ENCODE peak calls at places on chromosomes 11 and 22, in four cellular contexts. One of them, this sample, is unnamed.

GRCh38 chr22:17941501-17942406 is 82.6 kb downstream of the MICAL3 start:
- DNase-seq in heart right ventricle: peak; percentile 43
- DNase-seq in fibroblast of lung: no peak
- DNase-seq in brain microvascular endothelial cell: no peak
- DNase-seq in this sample: no peak

GRCh38 chr11:12841946-12842630 is 167.0 kb upstream of the RASSF10 start:
- DNase-seq in heart right ventricle: no peak
- DNase-seq in brain microvascular endothelial cell: peak; percentile 75
- DNase-seq in fibroblast of lung: peak; percentile 92
- DNase-seq in this sample: no peak

GRCh38 chr22:31327786-31328544 is 18.2 kb downstream of the PATZ1 start:
- DNase-seq in heart right ventricle: no peak
- DNase-seq in fibroblast of lung: no peak
- DNase-seq in brain microvascular endothelial cell: no peak
- DNase-seq in this sample: no peak

GRCh38 chr11:102685311-102685710 is 20.3 kb downstream of the MMP27 start:
- DNase-seq in brain microvascular endothelial cell: no peak
- DNase-seq in heart right ventricle: no peak
- DNase-seq in fibroblast of lung: peak; percentile 23
- DNase-seq in this sample: no peak

GRCh38 chr11:126197277-126197939 is 14.0 kb downstream of the RPUSD4 start:
- DNase-seq in brain microvascular endothelial cell: peak; percentile 32
- DNase-seq in heart right ventricle: no peak
- DNase-seq in fibroblast of lung: peak; percentile 70
- DNase-seq in this sample: no peak

GRCh38 chr11:83566948-83567347 is 280.8 kb upstream of the CCDC90B start:
- DNase-seq in brain microvascular endothelial cell: peak; percentile 41
- DNase-seq in heart right ventricle: no peak
- DNase-seq in fibroblast of lung: peak; percentile 69
- DNase-seq in this sample: no peak

GRCh38 chr11:119975561-119976152 is 162.3 kb downstream of the TRIM29 start:
- DNase-seq in heart right ventricle: peak; percentile 16
- DNase-seq in brain microvascular endothelial cell: no peak
- DNase-seq in fibroblast of lung: no peak
- DNase-seq in this sample: no peak

GRCh38 chr11:491358-491757 is 15.7 kb downstream of the RNH1 start:
- DNase-seq in heart right ventricle: no peak
- DNase-seq in brain microvascular endothelial cell: no peak
- DNase-seq in fibroblast of lung: no peak
- DNase-seq in this sample: no peak

GRCh38 chr11:128772814-128773213 is 78.9 kb downstream of the FLI1 start:
- DNase-seq in heart right ventricle: peak; percentile 42
- DNase-seq in fibroblast of lung: no peak
- DNase-seq in brain microvascular endothelial cell: no peak
- DNase-seq in this sample: peak; percentile 45

GRCh38 chr11:9144828-9145227 is 53.4 kb upstream of the SCUBE2 start:
- DNase-seq in heart right ventricle: no peak
- DNase-seq in fibroblast of lung: peak; percentile 23
- DNase-seq in brain microvascular endothelial cell: no peak
- DNase-seq in this sample: no peak

GRCh38 chr11:31804439-31805036 is 6.6 kb downstream of the PAX6 start:
- DNase-seq in heart right ventricle: no peak
- DNase-seq in fibroblast of lung: peak; percentile 53
- DNase-seq in brain microvascular endothelial cell: no peak
- DNase-seq in this sample: no peak

GRCh38 chr22:25941365-25941960 is 199.5 kb downstream of the MYO18B start:
- DNase-seq in fibroblast of lung: no peak
- DNase-seq in brain microvascular endothelial cell: no peak
- DNase-seq in heart right ventricle: no peak
- DNase-seq in this sample: no peak

GRCh38 chr11:65862191-65862735 is 2.0 kb downstream of the MUS81 start:
- DNase-seq in heart right ventricle: peak; percentile 5
- DNase-seq in fibroblast of lung: no peak
- DNase-seq in brain microvascular endothelial cell: no peak
- DNase-seq in this sample: no peak

GRCh38 chr11:5380740-5381342 is 2.8 kb upstream of the OR51M1 start:
- DNase-seq in fibroblast of lung: peak; percentile 49
- DNase-seq in heart right ventricle: peak; percentile 32
- DNase-seq in brain microvascular endothelial cell: peak; percentile 63
- DNase-seq in this sample: peak; percentile 11

GRCh38 chr22:29306175-29306829 is at the start of gene GAS2L1:
- DNase-seq in brain microvascular endothelial cell: peak; percentile 73
- DNase-seq in fibroblast of lung: peak; percentile 80
- DNase-seq in heart right ventricle: peak; percentile 89
- DNase-seq in this sample: peak; percentile 85

GRCh38 chr11:71977743-71978418 is 20.8 kb upstream of the IL18BP start:
- DNase-seq in fibroblast of lung: peak; percentile 24
- DNase-seq in heart right ventricle: peak; percentile 45
- DNase-seq in brain microvascular endothelial cell: peak; percentile 49
- DNase-seq in this sample: no peak

GRCh38 chr11:78416285-78417174 is 1.1 kb downstream of the GAB2 start:
- DNase-seq in heart right ventricle: peak; percentile 88
- DNase-seq in brain microvascular endothelial cell: peak; percentile 84
- DNase-seq in fibroblast of lung: peak; percentile 80
- DNase-seq in this sample: peak; percentile 86

GRCh38 chr11:350723-351255 is 18.5 kb upstream of the B4GALNT4 start:
- DNase-seq in fibroblast of lung: no peak
- DNase-seq in brain microvascular endothelial cell: no peak
- DNase-seq in heart right ventricle: no peak
- DNase-seq in this sample: no peak

GRCh38 chr22:17980638-17981051 is 43.7 kb downstream of the MICAL3 start:
- DNase-seq in fibroblast of lung: no peak
- DNase-seq in brain microvascular endothelial cell: no peak
- DNase-seq in heart right ventricle: no peak
- DNase-seq in this sample: no peak

GRCh38 chr11:130721736-130722135 is 194.5 kb downstream of the SNX19 start:
- DNase-seq in brain microvascular endothelial cell: peak; percentile 74
- DNase-seq in heart right ventricle: no peak
- DNase-seq in fibroblast of lung: peak; percentile 78
- DNase-seq in this sample: no peak

GRCh38 chr11:93024376-93024775 is 54.9 kb downstream of the MTNR1B start:
- DNase-seq in fibroblast of lung: peak; percentile 32
- DNase-seq in heart right ventricle: no peak
- DNase-seq in brain microvascular endothelial cell: no peak
- DNase-seq in this sample: no peak

GRCh38 chr11:111091341-111091740 is 154.2 kb upstream of the POU2AF2 start:
- DNase-seq in brain microvascular endothelial cell: no peak
- DNase-seq in fibroblast of lung: no peak
- DNase-seq in heart right ventricle: no peak
- DNase-seq in this sample: no peak

GRCh38 chr22:50272103-50272782 is 2.1 kb upstream of the MAPK11 start:
- DNase-seq in heart right ventricle: no peak
- DNase-seq in brain microvascular endothelial cell: no peak
- DNase-seq in fibroblast of lung: peak; percentile 19
- DNase-seq in this sample: no peak

GRCh38 chr11:46308632-46309419 is 31.4 kb downstream of the CREB3L1 start:
- DNase-seq in fibroblast of lung: peak; percentile 55
- DNase-seq in heart right ventricle: peak; percentile 80
- DNase-seq in brain microvascular endothelial cell: peak; percentile 48
- DNase-seq in this sample: no peak

GRCh38 chr22:45572444-45572843 is 69.8 kb downstream of the FBLN1 start:
- DNase-seq in heart right ventricle: no peak
- DNase-seq in brain microvascular endothelial cell: no peak
- DNase-seq in fibroblast of lung: no peak
- DNase-seq in this sample: no peak

GRCh38 chr11:69859275-69859934 is 40.2 kb upstream of the FGF3 start:
- DNase-seq in brain microvascular endothelial cell: no peak
- DNase-seq in heart right ventricle: no peak
- DNase-seq in fibroblast of lung: no peak
- DNase-seq in this sample: no peak

GRCh38 chr11:61870429-61871039 is 20.8 kb downstream of the FADS3 start:
- DNase-seq in fibroblast of lung: no peak
- DNase-seq in heart right ventricle: no peak
- DNase-seq in brain microvascular endothelial cell: no peak
- DNase-seq in this sample: no peak

GRCh38 chr22:45448431-45448830 is 34.9 kb downstream of the RIBC2 start:
- DNase-seq in fibroblast of lung: no peak
- DNase-seq in heart right ventricle: peak; percentile 38
- DNase-seq in brain microvascular endothelial cell: no peak
- DNase-seq in this sample: no peak

GRCh38 chr22:27853404-27853803 is 51.8 kb upstream of the MN1 start:
- DNase-seq in heart right ventricle: no peak
- DNase-seq in brain microvascular endothelial cell: no peak
- DNase-seq in fibroblast of lung: no peak
- DNase-seq in this sample: no peak

GRCh38 chr11:60899021-60899936 is 7.1 kb downstream of the PRPF19 start:
- DNase-seq in heart right ventricle: no peak
- DNase-seq in brain microvascular endothelial cell: peak; percentile 68
- DNase-seq in fibroblast of lung: peak; percentile 54
- DNase-seq in this sample: no peak

GRCh38 chr11:131609317-131609716 is 238.9 kb downstream of the NTM start:
- DNase-seq in brain microvascular endothelial cell: peak; percentile 90
- DNase-seq in fibroblast of lung: peak; percentile 100
- DNase-seq in heart right ventricle: no peak
- DNase-seq in this sample: no peak

GRCh38 chr22:36258750-36259619 is 6.1 kb downstream of the APOL1 start:
- DNase-seq in brain microvascular endothelial cell: no peak
- DNase-seq in heart right ventricle: no peak
- DNase-seq in fibroblast of lung: peak; percentile 53
- DNase-seq in this sample: no peak

GRCh38 chr11:67576742-67577475 is 6.7 kb upstream of the GSTP1 start:
- DNase-seq in heart right ventricle: no peak
- DNase-seq in fibroblast of lung: no peak
- DNase-seq in brain microvascular endothelial cell: no peak
- DNase-seq in this sample: no peak
- TF ChIP-seq CTCF in heart right ventricle: no peak
- TF ChIP-seq CTCF in fibroblast of lung: no peak
- TF ChIP-seq CTCF in brain microvascular endothelial cell: peak; percentile 2
- TF ChIP-seq CTCF in this sample: no peak

GRCh38 chr22:46941958-46942815 is 179.7 kb downstream of the TBC1D22A start:
- DNase-seq in brain microvascular endothelial cell: no peak
- DNase-seq in fibroblast of lung: no peak
- DNase-seq in heart right ventricle: peak; percentile 44
- DNase-seq in this sample: no peak
- H3K27ac ChIP-seq in brain microvascular endothelial cell: no peak overlapping the region
- H3K27ac ChIP-seq in fibroblast of lung: no peak overlapping the region
- H3K27ac ChIP-seq in heart right ventricle: peak overlapping the region; percentile 78
- H3K27ac ChIP-seq in this sample: no peak overlapping the region

DNA sequence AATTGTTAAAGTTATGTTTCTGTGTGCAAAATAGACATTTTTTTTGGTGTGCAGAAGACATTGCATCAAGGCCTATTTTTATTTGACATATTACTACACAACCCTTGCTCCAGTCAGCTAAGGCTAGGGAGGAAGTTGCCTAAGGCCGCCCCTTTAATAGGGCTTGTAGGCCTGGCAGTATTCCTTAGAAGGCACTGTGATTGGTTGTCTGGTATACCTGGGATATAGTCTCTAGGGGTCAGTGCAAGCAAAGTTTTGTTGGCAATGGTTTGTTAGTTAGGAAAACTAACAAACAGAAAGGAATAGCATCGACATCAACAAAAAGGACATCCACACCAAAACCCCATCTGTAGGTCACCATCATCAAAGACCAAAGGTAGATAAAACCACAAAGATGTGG is 16.9 kb downstream of the CCDC15 start:
- DNase-seq in brain microvascular endothelial cell: peak; percentile 6
- DNase-seq in heart right ventricle: no peak
- DNase-seq in fibroblast of lung: peak; percentile 24
- DNase-seq in this sample: no peak
- TF ChIP-seq CTCF in brain microvascular endothelial cell: peak; percentile 24
- TF ChIP-seq CTCF in heart right ventricle: no peak
- TF ChIP-seq CTCF in fibroblast of lung: peak; percentile 7
- TF ChIP-seq CTCF in this sample: no peak

GRCh38 chr22:22856364-22856763 is 31.3 kb upstream of the IGLL5 start:
- DNase-seq in heart right ventricle: no peak
- DNase-seq in brain microvascular endothelial cell: no peak
- DNase-seq in fibroblast of lung: no peak
- DNase-seq in this sample: no peak

GRCh38 chr22:22855617-22856308 is 31.9 kb upstream of the IGLL5 start:
- DNase-seq in brain microvascular endothelial cell: no peak
- DNase-seq in fibroblast of lung: no peak
- DNase-seq in heart right ventricle: no peak
- DNase-seq in this sample: no peak

GRCh38 chr22:22854466-22854865 is 33.1 kb upstream of the IGLL5 start:
- DNase-seq in fibroblast of lung: no peak
- DNase-seq in heart right ventricle: no peak
- DNase-seq in brain microvascular endothelial cell: no peak
- DNase-seq in this sample: no peak

GRCh38 chr22:22853713-22854112 is 33.9 kb upstream of the IGLL5 start:
- DNase-seq in brain microvascular endothelial cell: no peak
- DNase-seq in heart right ventricle: no peak
- DNase-seq in fibroblast of lung: no peak
- DNase-seq in this sample: no peak

GRCh38 chr22:22855085-22855484 is 32.5 kb upstream of the IGLL5 start:
- DNase-seq in fibroblast of lung: no peak
- DNase-seq in heart right ventricle: no peak
- DNase-seq in brain microvascular endothelial cell: no peak
- DNase-seq in this sample: no peak
- H3K27ac ChIP-seq in fibroblast of lung: no peak overlapping the region
- H3K27ac ChIP-seq in heart right ventricle: no peak overlapping the region
- H3K27ac ChIP-seq in brain microvascular endothelial cell: no peak overlapping the region
- H3K27ac ChIP-seq in this sample: no peak overlapping the region

DNA sequence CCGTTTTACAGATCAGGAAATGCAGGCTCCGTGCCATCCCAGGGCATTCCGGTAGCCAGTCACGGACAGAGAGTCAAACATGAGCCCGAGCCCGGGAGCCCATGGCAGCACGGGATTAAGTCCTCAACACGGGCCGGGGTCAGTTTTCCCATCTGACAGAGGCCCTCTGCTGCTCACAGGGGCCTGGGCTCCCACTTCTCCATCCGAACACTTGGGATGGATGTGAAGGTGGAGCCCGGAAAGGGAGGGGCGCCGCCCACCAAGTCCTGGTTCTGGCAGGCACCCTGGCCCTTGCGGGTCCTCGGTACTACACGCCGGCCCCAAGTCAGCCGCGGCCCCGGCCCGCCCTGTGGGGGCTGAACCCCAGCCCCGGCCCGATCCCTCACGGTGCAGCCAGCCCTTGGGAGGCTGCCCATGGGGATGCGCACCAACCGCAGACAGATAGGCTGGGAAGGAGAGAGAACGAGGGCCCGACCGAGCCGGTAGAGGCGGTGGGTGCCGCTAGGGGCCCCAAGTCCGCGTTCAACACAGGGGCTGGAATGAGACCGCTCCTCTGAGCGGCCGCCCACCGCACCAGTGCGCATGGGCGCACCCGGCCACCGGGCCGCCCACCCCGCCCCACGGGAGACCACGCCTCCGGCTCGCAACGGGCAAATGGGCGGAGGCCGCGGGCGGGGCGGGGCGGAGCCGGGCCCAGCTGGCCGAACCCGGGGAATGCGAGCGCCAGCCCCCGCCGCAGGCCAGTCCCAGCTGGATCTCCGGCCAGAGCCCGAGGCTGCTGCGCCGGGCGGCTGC is at the start of gene CAPN5:
- DNase-seq in brain microvascular endothelial cell: peak; percentile 89
- DNase-seq in heart right ventricle: peak; percentile 92
- DNase-seq in fibroblast of lung: peak; percentile 90
- DNase-seq in this sample: peak; percentile 94
- TF ChIP-seq CTCF in brain microvascular endothelial cell: peak; percentile 61
- TF ChIP-seq CTCF in heart right ventricle: peak; percentile 32
- TF ChIP-seq CTCF in fibroblast of lung: peak; percentile 11
- TF ChIP-seq CTCF in this sample: no peak

GRCh38 chr11:73072935-73073481 is 69.1 kb downstream of the FCHSD2 start:
- DNase-seq in brain microvascular endothelial cell: no peak
- DNase-seq in heart right ventricle: no peak
- DNase-seq in fibroblast of lung: peak; percentile 15
- DNase-seq in this sample: no peak
- H3K27ac ChIP-seq in brain microvascular endothelial cell: no peak overlapping the region
- H3K27ac ChIP-seq in heart right ventricle: peak overlapping the region; percentile 37
- H3K27ac ChIP-seq in fibroblast of lung: no peak overlapping the region
- H3K27ac ChIP-seq in this sample: peak overlapping the region; percentile 1

This sample was measured in pancreas.